ENCODE peak calls at places on chromosomes 4 and X, in eight cellular contexts. S, F, P, V, G, W, C and Q are unnamed samples.

GRCh38 chrX:140766024-140766611 is 56.6 kb downstream of the LINC00632 start:
- DNase-seq in G (peak), P (peak), C (peak), V (peak), F (no peak), S (no peak), W (peak), Q (peak)

GRCh38 chr4:175827510-175827909 is 15.4 kb upstream of the GPM6A start:
- DNase-seq in S (no peak), C (no peak), P (no peak), W (no peak), F (no peak), G (no peak), V (no peak), Q (no peak)

GRCh38 chrX:48165246-48165645 is 31.3 kb downstream of the SSX5 start:
- DNase-seq in V (no peak), W (no peak), S (no peak), G (no peak), C (no peak), F (no peak), P (no peak), Q (no peak)

GRCh38 chr4:167000141-167000852 is 234.0 kb downstream of the SPOCK3 start:
- DNase-seq in C (peak), G (no peak), S (no peak), V (no peak), F (no peak), W (no peak), P (no peak), Q (no peak)

GRCh38 chrX:40329616-40330015 is 231.9 kb upstream of the BCOR start:
- DNase-seq in F (no peak), C (no peak), G (no peak), S (no peak), W (no peak), P (no peak), V (no peak), Q (no peak)

GRCh38 chr4:115219315-115219840 is 106.0 kb upstream of the NDST4 start:
- DNase-seq in W (no peak), P (no peak), C (no peak), S (no peak), F (no peak), G (no peak), V (no peak), Q (peak)

GRCh38 chr4:145805490-145805889 is 125.5 kb downstream of the C4orf51 start:
- DNase-seq in S (no peak), G (no peak), P (peak), C (peak), W (no peak), F (no peak), V (peak), Q (peak)

GRCh38 chr4:140901736-140902336 is 145.7 kb upstream of the TBC1D9 start:
- DNase-seq in G (no peak), W (no peak), C (no peak), S (no peak), F (no peak), P (no peak), V (no peak), Q (peak)

GRCh38 chrX:105314468-105314867 is 94.0 kb upstream of the TEX13A start:
- DNase-seq in S (peak), G (peak), V (peak), C (peak), P (peak), W (no peak), F (no peak), Q (no peak)

GRCh38 chrX:24703185-24703494 is 9.4 kb downstream of the POLA1 start:
- DNase-seq in V (no peak), W (no peak), C (no peak), S (no peak), F (no peak), P (no peak), G (no peak), Q (no peak)

GRCh38 chr4:83231620-83232056 is 53.0 kb downstream of the COQ2 start:
- DNase-seq in G (no peak), S (peak), P (no peak), W (no peak), F (no peak), C (peak), V (peak), Q (no peak)

GRCh38 chr4:104064650-104065577 is 345.1 kb upstream of the TACR3 start:
- DNase-seq in W (peak), G (peak), P (no peak), F (no peak), C (peak), S (no peak), V (peak), Q (peak)

GRCh38 chr4:145061325-145061920 is 36.6 kb downstream of the ANAPC10 start:
- DNase-seq in G (peak), W (peak), F (no peak), C (peak), V (peak), P (peak), S (peak), Q (peak)

DNA sequence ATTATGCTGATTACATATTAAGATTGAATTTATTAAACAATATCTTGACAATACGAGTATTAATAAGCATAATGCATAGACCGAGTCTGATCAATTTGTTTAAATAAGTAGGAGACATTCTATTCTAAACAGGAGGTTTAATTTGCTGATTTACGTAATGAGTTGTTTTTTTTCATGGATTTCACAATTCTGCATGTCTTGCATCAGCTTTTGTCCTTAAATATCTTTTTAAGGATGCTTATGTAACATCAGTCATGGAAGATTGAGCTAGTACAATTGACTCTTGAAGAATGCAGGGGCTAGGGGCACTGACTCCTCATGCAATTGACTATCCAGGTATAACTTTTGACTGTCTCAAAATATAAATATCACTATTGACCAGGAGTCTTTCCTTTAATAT is 1180.9 kb upstream of the PCDH7 start:
- DNase-seq in S (no peak), G (no peak), F (no peak), V (no peak), W (peak), C (no peak), P (peak), Q (no peak)
- H3K4me3 ChIP-seq in S (no peak), G (no peak), F (no peak), V (no peak), W (no peak), C (no peak), P (no peak), Q (no peak)

DNA sequence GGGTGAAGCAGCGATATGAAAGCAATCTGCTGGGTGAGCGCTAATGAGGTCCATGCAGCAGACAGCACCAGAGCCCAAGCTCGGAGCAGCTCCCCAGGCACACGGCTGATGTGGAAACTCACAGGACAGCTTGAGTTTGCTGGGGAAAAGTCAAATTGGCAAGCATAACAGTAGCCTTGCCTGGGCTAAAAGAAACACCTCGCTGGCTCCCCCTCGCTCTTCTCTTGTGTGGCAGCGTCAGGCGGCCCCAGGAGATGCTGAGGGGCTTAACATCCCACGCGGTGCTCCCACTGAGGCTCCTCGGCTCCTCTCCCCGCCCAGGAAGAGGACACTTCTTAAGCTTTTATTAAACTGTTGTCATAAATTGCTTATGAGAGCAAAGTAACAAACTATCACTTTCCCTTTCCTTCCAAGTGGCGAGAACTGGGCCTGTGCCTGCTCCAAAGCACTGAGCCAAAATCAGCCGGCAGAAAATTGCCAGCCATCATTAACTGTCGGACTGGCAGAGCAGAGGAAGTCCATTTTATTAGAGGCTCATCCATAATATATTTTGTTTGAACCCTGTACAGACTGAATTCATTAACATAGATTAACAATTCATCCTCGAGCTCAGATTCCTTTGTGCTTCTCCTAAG is 111.4 kb downstream of the TSPAN5 start:
- DNase-seq in W (peak), V (peak), P (peak), C (no peak), S (no peak), G (peak), F (no peak), Q (no peak)
- H3K4me3 ChIP-seq in W (peak), V (peak), P (peak), C (no peak), S (peak), G (peak), F (peak), Q (no peak)

GRCh38 chrX:14027511-14028019 is 2.1 kb downstream of the GEMIN8 start:
- DNase-seq in G (no peak), W (peak), V (peak), C (peak), P (peak), F (no peak), S (peak), Q (no peak)
- H3K4me3 ChIP-seq in G (no peak), W (no peak), V (no peak), C (no peak), P (no peak), F (no peak), S (no peak), Q (no peak)

GRCh38 chr4:87916636-87917035 is 58.9 kb upstream of the SPP1 start:
- DNase-seq in P (no peak), W (no peak), F (no peak), G (no peak), V (peak), C (no peak), S (no peak), Q (peak)

GRCh38 chr4:87920478-87920877 is 55.0 kb upstream of the SPP1 start:
- DNase-seq in C (no peak), P (no peak), W (no peak), S (no peak), F (no peak), G (no peak), V (no peak), Q (no peak)

GRCh38 chr4:87915621-87916020 is 59.9 kb upstream of the SPP1 start:
- DNase-seq in V (no peak), F (no peak), W (no peak), C (no peak), S (no peak), P (no peak), G (no peak), Q (no peak)

GRCh38 chr4:87918314-87919058 is 57.0 kb upstream of the SPP1 start:
- DNase-seq in V (no peak), S (no peak), G (no peak), F (no peak), W (no peak), P (no peak), C (no peak), Q (no peak)

DNA sequence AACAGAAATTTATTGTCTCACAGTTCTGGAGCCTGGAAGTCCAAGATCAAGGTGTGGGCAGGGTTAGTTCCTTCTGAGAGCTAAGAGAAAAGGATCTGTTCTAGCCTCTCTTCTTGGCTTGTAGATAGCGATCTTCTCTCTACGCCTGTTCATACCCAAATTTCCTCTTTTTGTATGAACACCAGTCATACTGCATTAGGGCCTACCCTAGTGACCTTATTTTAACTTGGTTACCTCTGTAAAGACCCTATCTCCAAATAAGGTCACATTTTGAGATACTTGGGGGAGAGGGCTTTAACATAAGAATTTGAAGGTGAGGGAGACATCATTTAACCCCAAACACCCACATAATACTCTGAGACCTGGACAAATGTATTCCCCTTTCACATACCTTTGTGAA is 55.6 kb upstream of the SPP1 start:
- DNase-seq in P (no peak), S (no peak), C (no peak), W (no peak), G (no peak), V (no peak), F (no peak), Q (no peak)
- H3K4me3 ChIP-seq in P (no peak), S (no peak), C (no peak), W (no peak), G (no peak), V (no peak), F (no peak), Q (no peak)

DNA sequence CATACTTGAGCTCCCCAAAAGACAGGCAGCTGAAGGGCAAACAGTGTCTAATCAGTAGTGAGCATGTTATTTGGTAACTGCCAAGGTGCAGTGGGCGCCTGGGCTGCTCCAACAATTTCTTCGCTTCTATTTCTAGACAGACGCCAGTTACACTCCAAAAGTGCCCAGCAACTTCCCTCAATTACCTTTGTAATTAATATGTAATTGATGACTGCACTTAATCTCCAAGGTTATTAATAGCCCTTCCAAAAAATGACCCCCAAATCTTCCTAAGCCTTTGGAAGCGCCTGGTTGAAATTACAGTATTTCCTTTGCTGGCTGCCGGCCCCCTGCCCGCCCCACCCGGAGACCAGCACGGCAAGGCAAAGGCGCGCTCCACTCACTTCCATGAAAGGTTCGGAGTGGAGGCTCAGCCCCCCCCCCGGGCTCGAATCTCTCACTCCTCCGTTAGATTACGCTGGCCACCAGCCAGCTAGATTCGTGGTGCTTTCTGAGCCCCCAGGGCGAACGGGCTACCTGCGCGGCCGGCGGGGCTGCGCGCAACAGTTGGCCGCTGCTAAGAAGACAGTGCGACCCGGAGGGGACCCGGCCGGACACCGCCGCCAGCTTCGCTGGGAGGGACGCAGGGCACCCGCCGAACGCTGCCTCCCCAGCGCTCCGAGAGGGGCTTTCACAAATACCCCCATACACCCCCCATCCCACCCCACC is 1.9 kb downstream of the GPC4 start:
- DNase-seq in C (no peak), P (no peak), G (no peak), W (no peak), V (no peak), S (no peak), F (no peak), Q (no peak)
- H3K4me3 ChIP-seq in C (peak), P (peak), G (peak), W (peak), V (peak), S (peak), F (peak), Q (peak)

DNA sequence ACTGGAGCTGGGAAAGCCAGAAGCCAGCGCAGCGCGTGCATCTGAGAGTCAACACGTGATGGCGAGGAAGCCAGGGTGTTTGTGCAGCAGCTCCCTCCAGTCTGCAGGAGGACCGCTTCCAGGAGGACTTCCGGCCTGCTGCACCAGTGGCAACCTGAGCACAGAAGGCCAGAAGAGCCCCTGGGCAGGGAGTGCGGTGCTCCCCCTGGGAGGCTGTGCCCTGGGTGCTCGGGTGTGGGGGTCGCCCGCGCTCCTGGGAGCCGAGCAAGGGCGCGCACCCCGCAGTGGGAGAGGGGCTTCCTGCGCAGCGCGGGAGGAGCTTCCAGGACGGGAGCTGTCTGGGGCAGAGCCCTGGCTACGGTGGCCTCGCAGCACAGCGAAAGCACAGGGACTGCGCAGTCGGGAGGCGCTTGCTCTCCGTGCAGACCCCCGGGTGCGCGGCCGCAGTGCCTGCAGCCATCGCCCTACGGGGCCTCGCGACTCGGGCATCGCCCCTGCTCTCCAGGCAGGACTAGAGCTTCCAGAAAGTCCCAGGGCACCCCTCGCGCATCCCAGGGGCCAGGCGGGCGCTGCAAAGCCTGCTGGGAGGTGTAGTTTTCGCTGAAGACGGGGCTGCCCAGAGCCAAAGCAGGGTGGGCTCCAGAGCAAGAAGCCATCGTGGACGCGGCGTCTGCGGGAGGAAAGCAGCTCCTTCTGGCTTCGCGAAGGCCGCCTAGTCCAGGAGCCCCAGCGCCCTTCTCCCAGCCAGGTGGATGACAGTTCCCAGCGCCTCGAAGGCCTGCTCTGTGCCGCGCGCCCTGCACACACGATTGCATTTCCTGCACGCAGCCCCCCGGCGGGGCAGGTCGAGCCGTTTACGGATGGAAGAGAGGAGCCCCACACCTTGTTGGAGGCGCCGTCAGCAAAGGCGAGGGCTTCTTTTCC is 24.1 kb upstream of the WFS1 start:
- DNase-seq in S (no peak), G (no peak), W (no peak), C (no peak), P (no peak), V (peak), F (no peak), Q (no peak)
- H3K4me3 ChIP-seq in S (peak), G (peak), W (peak), C (no peak), P (peak), V (peak), F (peak), Q (no peak)

DNA sequence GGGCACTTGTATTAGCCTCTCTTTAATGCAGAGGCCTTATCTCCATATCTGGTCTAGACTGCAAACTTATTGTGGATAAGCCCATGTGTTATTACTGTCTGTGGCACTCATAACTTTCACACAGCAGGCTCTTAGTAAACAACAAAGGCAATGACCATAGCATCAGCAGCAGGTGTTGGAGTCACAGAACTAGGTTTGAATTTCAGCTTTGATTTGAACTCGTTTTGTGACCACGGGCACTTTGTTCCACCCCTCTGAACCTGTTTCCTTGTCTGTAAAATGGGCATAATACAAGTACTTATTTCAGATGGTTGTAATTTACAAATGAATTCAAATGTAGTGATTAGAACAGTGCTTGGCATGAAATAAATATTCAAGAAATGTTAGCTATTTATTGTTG is 121.8 kb upstream of the C1GALT1C1 start:
- DNase-seq in S (no peak), W (no peak), C (no peak), P (no peak), V (no peak), G (no peak), F (no peak), Q (no peak)
- H3K4me3 ChIP-seq in S (no peak), W (no peak), C (no peak), P (no peak), V (no peak), G (no peak), F (no peak), Q (no peak)